ENCODE peak calls at places on chromosomes 1 and 21, in four cellular contexts. One of them, this sample, is unnamed.

GRCh38 chr1:118871510-118872240 is 116.5 kb downstream of the TBX15 start:
- DNase-seq in HepG2: no peak
- DNase-seq in H1: no peak
- DNase-seq in K562: no peak
- DNase-seq in this sample: no peak

GRCh38 chr1:18793164-18793563 is 66.3 kb downstream of the TAS1R2 start:
- DNase-seq in HepG2: no peak
- DNase-seq in K562: no peak
- DNase-seq in H1: no peak
- DNase-seq in this sample: no peak

GRCh38 chr1:216883518-216883917 is 160.3 kb upstream of the ESRRG start:
- DNase-seq in H1: no peak
- DNase-seq in HepG2: no peak
- DNase-seq in K562: no peak
- DNase-seq in this sample: no peak

GRCh38 chr21:33024278-33025103 is 1.2 kb upstream of the OLIG2 start:
- DNase-seq in HepG2: no peak
- DNase-seq in K562: no peak
- DNase-seq in H1: no peak
- DNase-seq in this sample: no peak

GRCh38 chr21:42614391-42614790 is 39.0 kb upstream of the PDE9A start:
- DNase-seq in HepG2: no peak
- DNase-seq in H1: no peak
- DNase-seq in K562: no peak
- DNase-seq in this sample: no peak

GRCh38 chr1:65958561-65959350 is 166.1 kb downstream of the PDE4B start:
- DNase-seq in H1: no peak
- DNase-seq in HepG2: peak
- DNase-seq in K562: peak
- DNase-seq in this sample: peak

GRCh38 chr1:1027723-1028266 is 7.9 kb downstream of the AGRN start:
- DNase-seq in H1: no peak
- DNase-seq in K562: no peak
- DNase-seq in HepG2: no peak
- DNase-seq in this sample: no peak

GRCh38 chr21:36735201-36735515 is 36.2 kb downstream of the SIM2 start:
- DNase-seq in H1: no peak
- DNase-seq in K562: no peak
- DNase-seq in HepG2: no peak
- DNase-seq in this sample: no peak

GRCh38 chr1:115867216-115867615 is 26.3 kb upstream of the NHLH2 start:
- DNase-seq in HepG2: no peak
- DNase-seq in H1: no peak
- DNase-seq in K562: no peak
- DNase-seq in this sample: no peak

GRCh38 chr1:216632980-216633379 is 90.2 kb downstream of the ESRRG start:
- DNase-seq in K562: no peak
- DNase-seq in H1: no peak
- DNase-seq in HepG2: no peak
- DNase-seq in this sample: no peak

GRCh38 chr1:234676103-234676594 is 66.2 kb upstream of the IRF2BP2 start:
- DNase-seq in HepG2: peak
- DNase-seq in K562: peak
- DNase-seq in H1: peak
- DNase-seq in this sample: no peak

GRCh38 chr1:45643978-45644377 is 20.1 kb upstream of the CCDC17 start:
- DNase-seq in K562: no peak
- DNase-seq in HepG2: peak
- DNase-seq in H1: no peak
- DNase-seq in this sample: no peak

GRCh38 chr21:46061063-46061462 is 36.8 kb upstream of the COL6A2 start:
- DNase-seq in K562: no peak
- DNase-seq in HepG2: no peak
- DNase-seq in H1: no peak
- DNase-seq in this sample: no peak

GRCh38 chr1:64183985-64184440 is 19.4 kb upstream of the UBE2U start:
- DNase-seq in H1: no peak
- DNase-seq in HepG2: no peak
- DNase-seq in K562: no peak
- DNase-seq in this sample: no peak

GRCh38 chr21:27649323-27649722 is 682.4 kb upstream of the ADAMTS5 start:
- DNase-seq in K562: no peak
- DNase-seq in HepG2: no peak
- DNase-seq in H1: no peak
- DNase-seq in this sample: no peak

GRCh38 chr21:25079053-25079452 is 528.2 kb downstream of the MRPL39 start:
- DNase-seq in H1: no peak
- DNase-seq in K562: no peak
- DNase-seq in HepG2: no peak
- DNase-seq in this sample: no peak

GRCh38 chr1:47523812-47524170 is 85.9 kb downstream of the FOXD2 start:
- DNase-seq in HepG2: no peak
- DNase-seq in H1: no peak
- DNase-seq in K562: no peak
- DNase-seq in this sample: no peak
- TF ChIP-seq GABPA in HepG2: no peak
- TF ChIP-seq GABPA in H1: no peak
- TF ChIP-seq GABPA in K562: no peak
- TF ChIP-seq GABPA in this sample: no peak

GRCh38 chr1:153568367-153569099 is 2.9 kb upstream of the S100A2 start:
- DNase-seq in HepG2: peak
- DNase-seq in H1: peak
- DNase-seq in K562: peak
- DNase-seq in this sample: peak

GRCh38 chr1:153569465-153569864 is 3.8 kb upstream of the S100A2 start:
- DNase-seq in K562: no peak
- DNase-seq in HepG2: no peak
- DNase-seq in H1: no peak
- DNase-seq in this sample: no peak

GRCh38 chr1:153571706-153572105 is 6.1 kb upstream of the S100A2 start:
- DNase-seq in K562: no peak
- DNase-seq in H1: no peak
- DNase-seq in HepG2: no peak
- DNase-seq in this sample: no peak

GRCh38 chr1:153572569-153573015 is 6.9 kb upstream of the S100A2 start:
- DNase-seq in K562: no peak
- DNase-seq in H1: no peak
- DNase-seq in HepG2: peak
- DNase-seq in this sample: peak

DNA sequence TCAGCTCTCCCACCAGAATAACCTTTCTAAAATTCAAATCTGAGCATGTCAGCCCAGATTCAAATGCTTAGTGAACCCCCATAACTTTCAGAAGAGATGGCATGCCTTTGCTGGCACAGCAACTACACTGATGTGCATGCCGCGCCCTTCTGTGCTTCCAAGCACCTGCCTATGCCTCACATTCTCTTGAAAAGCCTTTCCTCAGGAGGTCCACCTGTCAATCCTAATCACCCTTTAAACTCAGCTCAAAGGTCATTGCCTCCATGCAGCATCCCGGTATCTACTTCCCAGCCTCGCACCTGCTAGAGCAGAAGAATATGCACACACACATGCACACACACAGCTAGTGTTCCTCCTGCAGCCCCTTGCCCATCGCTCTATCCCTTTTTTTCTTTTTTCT is 5.2 kb upstream of the S100A2 start:
- DNase-seq in H1: no peak
- DNase-seq in K562: no peak
- DNase-seq in HepG2: no peak
- DNase-seq in this sample: no peak
- TF ChIP-seq HDAC2 in H1: no peak
- TF ChIP-seq HDAC2 in K562: no peak
- TF ChIP-seq HDAC2 in HepG2: no peak
- TF ChIP-seq HDAC2 in this sample: no peak

GRCh38 chr1:22350171-22350961 is 101.3 kb upstream of the ZBTB40 start:
- DNase-seq in HepG2: no peak
- DNase-seq in H1: peak
- DNase-seq in K562: no peak
- DNase-seq in this sample: no peak
- TF ChIP-seq JUND in HepG2: no peak
- TF ChIP-seq JUND in H1: no peak
- TF ChIP-seq JUND in K562: no peak
- TF ChIP-seq JUND in this sample: no peak

DNA sequence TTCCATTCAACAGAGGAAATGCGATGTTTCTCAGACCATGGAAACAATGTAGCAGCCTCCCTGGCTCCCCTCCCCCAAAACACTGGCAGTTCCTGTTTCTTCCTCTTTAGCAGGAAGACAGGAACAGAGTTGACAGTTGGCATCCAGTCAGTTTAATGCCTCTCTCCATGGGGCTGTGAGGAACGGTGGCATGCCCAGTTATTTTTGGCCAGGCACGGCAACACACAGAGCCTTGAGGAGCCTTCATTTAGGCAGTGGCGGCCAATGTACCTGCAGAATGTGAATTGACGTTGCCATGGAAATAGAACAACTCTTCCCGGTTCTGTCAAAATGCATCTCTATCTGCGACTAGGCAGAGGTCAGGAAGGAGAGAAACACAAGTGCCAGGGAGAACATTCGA is 330.6 kb downstream of the DSCAM start:
- DNase-seq in HepG2: no peak
- DNase-seq in H1: peak
- DNase-seq in K562: no peak
- DNase-seq in this sample: no peak
- TF ChIP-seq GABPA in HepG2: no peak
- TF ChIP-seq GABPA in H1: no peak
- TF ChIP-seq GABPA in K562: no peak
- TF ChIP-seq GABPA in this sample: no peak

GRCh38 chr1:203426870-203427269 is 48.7 kb upstream of the PRELP start:
- DNase-seq in K562: no peak
- DNase-seq in HepG2: no peak
- DNase-seq in H1: no peak
- DNase-seq in this sample: no peak

GRCh38 chr1:203424861-203425667 is 50.5 kb upstream of the PRELP start:
- DNase-seq in HepG2: no peak
- DNase-seq in H1: no peak
- DNase-seq in K562: no peak
- DNase-seq in this sample: no peak

GRCh38 chr1:203426349-203426748 is 49.3 kb upstream of the PRELP start:
- DNase-seq in H1: no peak
- DNase-seq in K562: no peak
- DNase-seq in HepG2: no peak
- DNase-seq in this sample: no peak

GRCh38 chr1:203424285-203424684 is 51.3 kb upstream of the PRELP start:
- DNase-seq in HepG2: no peak
- DNase-seq in H1: no peak
- DNase-seq in K562: no peak
- DNase-seq in this sample: no peak

DNA sequence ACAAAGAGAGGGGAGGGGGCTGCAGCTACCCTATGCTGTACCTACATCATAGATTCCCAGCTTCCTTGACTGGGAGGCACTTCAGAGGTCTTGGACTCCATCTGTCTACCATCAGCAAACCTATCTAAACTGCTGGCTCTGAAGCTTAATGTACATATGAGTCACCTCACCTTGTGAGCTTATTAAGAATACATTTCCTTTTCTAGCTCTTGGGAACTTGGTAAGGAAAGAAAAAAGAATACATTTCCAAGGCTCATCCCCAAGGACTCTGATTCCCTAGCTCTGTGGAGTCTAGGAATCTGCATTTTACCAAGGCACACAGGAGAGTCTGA is 50.0 kb upstream of the PRELP start:
- DNase-seq in HepG2: no peak
- DNase-seq in K562: no peak
- DNase-seq in H1: no peak
- DNase-seq in this sample: no peak
- TF ChIP-seq HDAC2 in HepG2: no peak
- TF ChIP-seq HDAC2 in K562: no peak
- TF ChIP-seq HDAC2 in H1: no peak
- TF ChIP-seq HDAC2 in this sample: no peak

GRCh38 chr1:202283991-202284390 is 57.7 kb downstream of the UBE2T start:
- DNase-seq in K562: no peak
- DNase-seq in HepG2: no peak
- DNase-seq in H1: no peak
- DNase-seq in this sample: no peak

GRCh38 chr1:202282596-202283283 is 59.0 kb downstream of the UBE2T start:
- DNase-seq in HepG2: no peak
- DNase-seq in K562: no peak
- DNase-seq in H1: no peak
- DNase-seq in this sample: no peak

GRCh38 chr1:202282017-202282335 is 59.8 kb downstream of the UBE2T start:
- DNase-seq in K562: no peak
- DNase-seq in HepG2: no peak
- DNase-seq in H1: no peak
- DNase-seq in this sample: no peak

GRCh38 chr1:202281316-202282016 is 60.3 kb downstream of the UBE2T start:
- DNase-seq in H1: no peak
- DNase-seq in HepG2: no peak
- DNase-seq in K562: no peak
- DNase-seq in this sample: no peak

GRCh38 chr1:202283379-202283844 is 58.3 kb downstream of the UBE2T start:
- DNase-seq in H1: no peak
- DNase-seq in HepG2: no peak
- DNase-seq in K562: no peak
- DNase-seq in this sample: no peak
- TF ChIP-seq JUND in H1: no peak
- TF ChIP-seq JUND in HepG2: no peak
- TF ChIP-seq JUND in K562: no peak
- TF ChIP-seq JUND in this sample: no peak

DNA sequence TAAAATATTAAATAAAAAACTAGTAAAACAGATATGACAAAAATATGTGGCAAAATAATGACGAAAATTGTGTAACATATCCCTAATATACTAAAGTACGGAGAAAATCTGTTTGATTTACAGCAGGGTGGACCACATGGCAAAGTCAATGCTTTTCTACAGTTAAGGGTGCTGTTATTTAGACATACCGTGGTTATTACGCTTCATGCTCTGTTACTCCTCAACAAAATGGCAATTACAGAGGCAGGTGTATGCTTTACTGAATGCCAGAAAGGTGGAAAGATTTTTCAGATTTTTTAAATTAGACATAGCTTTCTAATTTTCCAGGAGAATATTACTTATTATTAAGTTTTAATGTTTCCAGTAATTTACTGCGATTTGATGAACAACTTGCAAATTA is 343.9 kb upstream of the DPYD start:
- DNase-seq in H1: no peak
- DNase-seq in HepG2: no peak
- DNase-seq in K562: no peak
- DNase-seq in this sample: no peak
- TF ChIP-seq GABPA in H1: no peak
- TF ChIP-seq GABPA in HepG2: no peak
- TF ChIP-seq GABPA in K562: no peak
- TF ChIP-seq GABPA in this sample: no peak

GRCh38 chr1:89607156-89607555 is 25.8 kb upstream of the LRRC8C start:
- DNase-seq in H1: no peak
- DNase-seq in HepG2: no peak
- DNase-seq in K562: no peak
- DNase-seq in this sample: no peak

GRCh38 chr1:89604414-89604735 is 28.5 kb upstream of the LRRC8C start:
- DNase-seq in H1: no peak
- DNase-seq in K562: no peak
- DNase-seq in HepG2: no peak
- DNase-seq in this sample: no peak

GRCh38 chr1:89603651-89604413 is 29.1 kb upstream of the LRRC8C start:
- DNase-seq in K562: no peak
- DNase-seq in HepG2: no peak
- DNase-seq in H1: no peak
- DNase-seq in this sample: no peak

GRCh38 chr1:89606227-89606945 is 26.5 kb upstream of the LRRC8C start:
- DNase-seq in HepG2: no peak
- DNase-seq in K562: no peak
- DNase-seq in H1: no peak
- DNase-seq in this sample: no peak

GRCh38 chr1:89605692-89606091 is 27.2 kb upstream of the LRRC8C start:
- DNase-seq in H1: no peak
- DNase-seq in HepG2: peak
- DNase-seq in K562: no peak
- DNase-seq in this sample: no peak
- TF ChIP-seq HDAC2 in H1: no peak
- TF ChIP-seq HDAC2 in HepG2: no peak
- TF ChIP-seq HDAC2 in K562: no peak
- TF ChIP-seq HDAC2 in this sample: no peak

This sample was measured in GM12878.